ENCODE peak calls at places on chromosomes 6 and 20, in nine cellular contexts. One of them, this sample, is unnamed.
A peak's percentile ranks its signal among the peaks of the same experiment; 100 is the strongest.

GRCh38 chr6:52610745-52611355 is 34.0 kb upstream of the TRAM2 start:
- ATAC-seq in naive thymus-derived CD8-positive, alpha-beta T cell: peak; percentile 50
- ATAC-seq in lower lobe of right lung: no peak
- ATAC-seq in esophagus mucosa: peak; percentile 80
- ATAC-seq in pancreas: no peak
- ATAC-seq in CD4-positive, alpha-beta T cell: no peak
- ATAC-seq in PC-3: peak; percentile 84
- ATAC-seq in memory B cell: no peak
- ATAC-seq in RWPE2: peak; percentile 86
- ATAC-seq in this sample: peak; percentile 68

GRCh38 chr6:90186637-90187361 is 109.8 kb downstream of the BACH2 start:
- ATAC-seq in memory B cell: peak; percentile 76
- ATAC-seq in esophagus mucosa: peak; percentile 64
- ATAC-seq in PC-3: no peak
- ATAC-seq in naive thymus-derived CD8-positive, alpha-beta T cell: peak; percentile 73
- ATAC-seq in RWPE2: peak; percentile 51
- ATAC-seq in CD4-positive, alpha-beta T cell: peak; percentile 85
- ATAC-seq in pancreas: no peak
- ATAC-seq in lower lobe of right lung: peak; percentile 68
- ATAC-seq in this sample: no peak

GRCh38 chr6:11918021-11918738 is 93.9 kb upstream of the HIVEP1 start:
- ATAC-seq in CD4-positive, alpha-beta T cell: no peak
- ATAC-seq in pancreas: peak; percentile 74
- ATAC-seq in PC-3: no peak
- ATAC-seq in memory B cell: no peak
- ATAC-seq in RWPE2: no peak
- ATAC-seq in naive thymus-derived CD8-positive, alpha-beta T cell: no peak
- ATAC-seq in lower lobe of right lung: peak; percentile 21
- ATAC-seq in esophagus mucosa: no peak
- ATAC-seq in this sample: peak; percentile 62

GRCh38 chr20:37711987-37712961 is 18.4 kb downstream of the CTNNBL1 start:
- ATAC-seq in lower lobe of right lung: no peak
- ATAC-seq in naive thymus-derived CD8-positive, alpha-beta T cell: no peak
- ATAC-seq in CD4-positive, alpha-beta T cell: no peak
- ATAC-seq in PC-3: no peak
- ATAC-seq in esophagus mucosa: no peak
- ATAC-seq in memory B cell: no peak
- ATAC-seq in RWPE2: no peak
- ATAC-seq in pancreas: peak; percentile 24
- ATAC-seq in this sample: no peak

GRCh38 chr6:31163922-31164321 is 5.5 kb downstream of the TCF19 start:
- ATAC-seq in RWPE2: no peak
- ATAC-seq in PC-3: no peak
- ATAC-seq in naive thymus-derived CD8-positive, alpha-beta T cell: no peak
- ATAC-seq in memory B cell: no peak
- ATAC-seq in CD4-positive, alpha-beta T cell: no peak
- ATAC-seq in pancreas: peak; percentile 79
- ATAC-seq in lower lobe of right lung: peak; percentile 60
- ATAC-seq in esophagus mucosa: no peak
- ATAC-seq in this sample: no peak

GRCh38 chr6:6248651-6249050 is 71.8 kb downstream of the F13A1 start:
- ATAC-seq in pancreas: no peak
- ATAC-seq in CD4-positive, alpha-beta T cell: no peak
- ATAC-seq in RWPE2: no peak
- ATAC-seq in lower lobe of right lung: no peak
- ATAC-seq in memory B cell: no peak
- ATAC-seq in esophagus mucosa: no peak
- ATAC-seq in naive thymus-derived CD8-positive, alpha-beta T cell: no peak
- ATAC-seq in PC-3: no peak
- ATAC-seq in this sample: no peak

GRCh38 chr6:155510879-155511278 is 55.2 kb upstream of the NOX3 start:
- ATAC-seq in naive thymus-derived CD8-positive, alpha-beta T cell: no peak
- ATAC-seq in PC-3: peak; percentile 56
- ATAC-seq in lower lobe of right lung: no peak
- ATAC-seq in CD4-positive, alpha-beta T cell: no peak
- ATAC-seq in pancreas: no peak
- ATAC-seq in memory B cell: no peak
- ATAC-seq in RWPE2: no peak
- ATAC-seq in esophagus mucosa: no peak
- ATAC-seq in this sample: no peak

GRCh38 chr20:16215056-16215455 is 358.2 kb downstream of the KIF16B start:
- ATAC-seq in RWPE2: no peak
- ATAC-seq in esophagus mucosa: no peak
- ATAC-seq in CD4-positive, alpha-beta T cell: no peak
- ATAC-seq in naive thymus-derived CD8-positive, alpha-beta T cell: no peak
- ATAC-seq in lower lobe of right lung: no peak
- ATAC-seq in memory B cell: no peak
- ATAC-seq in PC-3: no peak
- ATAC-seq in pancreas: no peak
- ATAC-seq in this sample: no peak

GRCh38 chr6:151701820-151702562 is 105.5 kb upstream of the ESR1 start:
- ATAC-seq in esophagus mucosa: no peak
- ATAC-seq in naive thymus-derived CD8-positive, alpha-beta T cell: no peak
- ATAC-seq in pancreas: no peak
- ATAC-seq in PC-3: no peak
- ATAC-seq in CD4-positive, alpha-beta T cell: no peak
- ATAC-seq in lower lobe of right lung: peak; percentile 74
- ATAC-seq in memory B cell: peak; percentile 94
- ATAC-seq in RWPE2: no peak
- ATAC-seq in this sample: no peak

GRCh38 chr6:41562633-41562975 is 16.4 kb downstream of the FOXP4 start:
- ATAC-seq in CD4-positive, alpha-beta T cell: no peak
- ATAC-seq in lower lobe of right lung: no peak
- ATAC-seq in PC-3: no peak
- ATAC-seq in memory B cell: no peak
- ATAC-seq in pancreas: no peak
- ATAC-seq in esophagus mucosa: no peak
- ATAC-seq in RWPE2: no peak
- ATAC-seq in naive thymus-derived CD8-positive, alpha-beta T cell: no peak
- ATAC-seq in this sample: no peak

GRCh38 chr20:49635171-49635570 is 67.2 kb upstream of the PTGIS start:
- ATAC-seq in pancreas: no peak
- ATAC-seq in lower lobe of right lung: no peak
- ATAC-seq in PC-3: no peak
- ATAC-seq in memory B cell: no peak
- ATAC-seq in CD4-positive, alpha-beta T cell: no peak
- ATAC-seq in naive thymus-derived CD8-positive, alpha-beta T cell: no peak
- ATAC-seq in esophagus mucosa: no peak
- ATAC-seq in RWPE2: no peak
- ATAC-seq in this sample: peak; percentile 45

GRCh38 chr6:56374841-56375369 is 127.5 kb upstream of the COL21A1 start:
- ATAC-seq in lower lobe of right lung: peak; percentile 39
- ATAC-seq in PC-3: no peak
- ATAC-seq in RWPE2: no peak
- ATAC-seq in naive thymus-derived CD8-positive, alpha-beta T cell: no peak
- ATAC-seq in esophagus mucosa: no peak
- ATAC-seq in CD4-positive, alpha-beta T cell: no peak
- ATAC-seq in memory B cell: no peak
- ATAC-seq in pancreas: peak; percentile 24
- ATAC-seq in this sample: peak; percentile 37

GRCh38 chr20:61886721-61887658 is 178.7 kb downstream of the TAF4 start:
- ATAC-seq in pancreas: peak; percentile 51
- ATAC-seq in PC-3: peak; percentile 81
- ATAC-seq in RWPE2: peak; percentile 52
- ATAC-seq in CD4-positive, alpha-beta T cell: peak; percentile 44
- ATAC-seq in esophagus mucosa: peak; percentile 36
- ATAC-seq in lower lobe of right lung: peak; percentile 47
- ATAC-seq in memory B cell: no peak
- ATAC-seq in naive thymus-derived CD8-positive, alpha-beta T cell: no peak
- ATAC-seq in this sample: no peak

GRCh38 chr20:15179426-15180190 is 842.2 kb upstream of the FLRT3 start:
- ATAC-seq in naive thymus-derived CD8-positive, alpha-beta T cell: no peak
- ATAC-seq in CD4-positive, alpha-beta T cell: no peak
- ATAC-seq in RWPE2: no peak
- ATAC-seq in pancreas: no peak
- ATAC-seq in PC-3: no peak
- ATAC-seq in esophagus mucosa: no peak
- ATAC-seq in lower lobe of right lung: no peak
- ATAC-seq in memory B cell: no peak
- ATAC-seq in this sample: no peak

GRCh38 chr20:34088305-34088870 is 23.7 kb downstream of the EIF2S2 start:
- ATAC-seq in lower lobe of right lung: no peak
- ATAC-seq in memory B cell: no peak
- ATAC-seq in pancreas: no peak
- ATAC-seq in CD4-positive, alpha-beta T cell: no peak
- ATAC-seq in RWPE2: no peak
- ATAC-seq in PC-3: no peak
- ATAC-seq in esophagus mucosa: no peak
- ATAC-seq in naive thymus-derived CD8-positive, alpha-beta T cell: no peak
- ATAC-seq in this sample: no peak

GRCh38 chr6:96499781-96500180 is 21.8 kb upstream of the UFL1 start:
- ATAC-seq in memory B cell: peak; percentile 74
- ATAC-seq in CD4-positive, alpha-beta T cell: peak; percentile 98
- ATAC-seq in pancreas: no peak
- ATAC-seq in lower lobe of right lung: no peak
- ATAC-seq in RWPE2: no peak
- ATAC-seq in PC-3: no peak
- ATAC-seq in naive thymus-derived CD8-positive, alpha-beta T cell: peak; percentile 99
- ATAC-seq in esophagus mucosa: no peak
- ATAC-seq in this sample: no peak

GRCh38 chr6:25042599-25042936 is 106.8 kb upstream of the RIPOR2 start:
- ATAC-seq in pancreas: no peak
- ATAC-seq in lower lobe of right lung: no peak
- ATAC-seq in RWPE2: no peak
- ATAC-seq in PC-3: no peak
- ATAC-seq in naive thymus-derived CD8-positive, alpha-beta T cell: peak; percentile 59
- ATAC-seq in memory B cell: peak; percentile 60
- ATAC-seq in esophagus mucosa: no peak
- ATAC-seq in CD4-positive, alpha-beta T cell: peak; percentile 64
- ATAC-seq in this sample: no peak

GRCh38 chr6:6655805-6656251 is 67.3 kb downstream of the LY86 start:
- ATAC-seq in RWPE2: no peak
- ATAC-seq in PC-3: no peak
- ATAC-seq in naive thymus-derived CD8-positive, alpha-beta T cell: no peak
- ATAC-seq in memory B cell: no peak
- ATAC-seq in esophagus mucosa: no peak
- ATAC-seq in CD4-positive, alpha-beta T cell: no peak
- ATAC-seq in lower lobe of right lung: no peak
- ATAC-seq in pancreas: no peak
- ATAC-seq in this sample: no peak

GRCh38 chr20:46400253-46400652 is 6.2 kb downstream of the ELMO2 start:
- ATAC-seq in CD4-positive, alpha-beta T cell: no peak
- ATAC-seq in lower lobe of right lung: peak; percentile 89
- ATAC-seq in naive thymus-derived CD8-positive, alpha-beta T cell: no peak
- ATAC-seq in memory B cell: no peak
- ATAC-seq in esophagus mucosa: no peak
- ATAC-seq in pancreas: peak; percentile 78
- ATAC-seq in RWPE2: peak; percentile 66
- ATAC-seq in PC-3: no peak
- ATAC-seq in this sample: peak; percentile 73

GRCh38 chr6:145721144-145721543 is 14.2 kb downstream of the EPM2A start:
- ATAC-seq in lower lobe of right lung: no peak
- ATAC-seq in RWPE2: no peak
- ATAC-seq in PC-3: no peak
- ATAC-seq in naive thymus-derived CD8-positive, alpha-beta T cell: no peak
- ATAC-seq in memory B cell: no peak
- ATAC-seq in pancreas: no peak
- ATAC-seq in CD4-positive, alpha-beta T cell: no peak
- ATAC-seq in esophagus mucosa: no peak
- ATAC-seq in this sample: no peak

GRCh38 chr20:56373942-56374341 is 15.2 kb downstream of the FAM210B start:
- ATAC-seq in lower lobe of right lung: peak; percentile 39
- ATAC-seq in naive thymus-derived CD8-positive, alpha-beta T cell: no peak
- ATAC-seq in pancreas: peak; percentile 51
- ATAC-seq in PC-3: peak; percentile 99
- ATAC-seq in esophagus mucosa: peak; percentile 94
- ATAC-seq in memory B cell: peak; percentile 26
- ATAC-seq in RWPE2: peak; percentile 97
- ATAC-seq in CD4-positive, alpha-beta T cell: peak; percentile 32
- ATAC-seq in this sample: peak; percentile 87

GRCh38 chr6:122778961-122779671 is 400 bp upstream of the FABP7 start:
- ATAC-seq in esophagus mucosa: no peak
- ATAC-seq in RWPE2: no peak
- ATAC-seq in CD4-positive, alpha-beta T cell: no peak
- ATAC-seq in naive thymus-derived CD8-positive, alpha-beta T cell: no peak
- ATAC-seq in lower lobe of right lung: no peak
- ATAC-seq in pancreas: no peak
- ATAC-seq in PC-3: no peak
- ATAC-seq in memory B cell: no peak
- ATAC-seq in this sample: no peak

GRCh38 chr6:147384029-147384428 is 124.5 kb upstream of the SAMD5 start:
- ATAC-seq in naive thymus-derived CD8-positive, alpha-beta T cell: no peak
- ATAC-seq in RWPE2: no peak
- ATAC-seq in PC-3: no peak
- ATAC-seq in esophagus mucosa: no peak
- ATAC-seq in memory B cell: no peak
- ATAC-seq in pancreas: no peak
- ATAC-seq in lower lobe of right lung: no peak
- ATAC-seq in CD4-positive, alpha-beta T cell: no peak
- ATAC-seq in this sample: no peak

GRCh38 chr20:8131598-8132014 is 460 bp upstream of the PLCB1 start:
- ATAC-seq in naive thymus-derived CD8-positive, alpha-beta T cell: peak; percentile 19
- ATAC-seq in memory B cell: no peak
- ATAC-seq in pancreas: peak; percentile 36
- ATAC-seq in esophagus mucosa: peak; percentile 12
- ATAC-seq in RWPE2: peak; percentile 49
- ATAC-seq in PC-3: peak; percentile 53
- ATAC-seq in lower lobe of right lung: peak; percentile 33
- ATAC-seq in CD4-positive, alpha-beta T cell: peak; percentile 31
- ATAC-seq in this sample: peak; percentile 68

GRCh38 chr6:44000164-44000842 is 126.9 kb downstream of the MRPL14 start:
- ATAC-seq in pancreas: peak; percentile 17
- ATAC-seq in memory B cell: peak; percentile 67
- ATAC-seq in naive thymus-derived CD8-positive, alpha-beta T cell: no peak
- ATAC-seq in esophagus mucosa: peak; percentile 21
- ATAC-seq in CD4-positive, alpha-beta T cell: peak; percentile 30
- ATAC-seq in RWPE2: no peak
- ATAC-seq in PC-3: no peak
- ATAC-seq in lower lobe of right lung: peak; percentile 79
- ATAC-seq in this sample: no peak

GRCh38 chr20:4828830-4829493 is 107.3 kb downstream of the PRND start:
- ATAC-seq in esophagus mucosa: peak; percentile 23
- ATAC-seq in naive thymus-derived CD8-positive, alpha-beta T cell: no peak
- ATAC-seq in pancreas: peak; percentile 69
- ATAC-seq in RWPE2: no peak
- ATAC-seq in memory B cell: no peak
- ATAC-seq in lower lobe of right lung: peak; percentile 35
- ATAC-seq in PC-3: no peak
- ATAC-seq in CD4-positive, alpha-beta T cell: no peak
- ATAC-seq in this sample: no peak

GRCh38 chr20:36845288-36845969 is 30.5 kb upstream of the TLDC2 start:
- ATAC-seq in lower lobe of right lung: no peak
- ATAC-seq in RWPE2: no peak
- ATAC-seq in PC-3: no peak
- ATAC-seq in esophagus mucosa: no peak
- ATAC-seq in naive thymus-derived CD8-positive, alpha-beta T cell: no peak
- ATAC-seq in pancreas: no peak
- ATAC-seq in memory B cell: no peak
- ATAC-seq in CD4-positive, alpha-beta T cell: no peak
- ATAC-seq in this sample: no peak

GRCh38 chr6:107533415-107534059 is 43.6 kb downstream of the SOBP start:
- ATAC-seq in lower lobe of right lung: no peak
- ATAC-seq in memory B cell: no peak
- ATAC-seq in naive thymus-derived CD8-positive, alpha-beta T cell: no peak
- ATAC-seq in PC-3: no peak
- ATAC-seq in esophagus mucosa: no peak
- ATAC-seq in RWPE2: no peak
- ATAC-seq in pancreas: no peak
- ATAC-seq in CD4-positive, alpha-beta T cell: no peak
- ATAC-seq in this sample: no peak

GRCh38 chr6:150307520-150307919 is 61.3 kb upstream of the IYD start:
- ATAC-seq in naive thymus-derived CD8-positive, alpha-beta T cell: no peak
- ATAC-seq in RWPE2: no peak
- ATAC-seq in esophagus mucosa: no peak
- ATAC-seq in PC-3: no peak
- ATAC-seq in CD4-positive, alpha-beta T cell: no peak
- ATAC-seq in lower lobe of right lung: no peak
- ATAC-seq in memory B cell: no peak
- ATAC-seq in pancreas: no peak
- ATAC-seq in this sample: no peak

GRCh38 chr6:111030008-111031006 is 48.5 kb downstream of the RPF2 start:
- ATAC-seq in CD4-positive, alpha-beta T cell: no peak
- ATAC-seq in PC-3: no peak
- ATAC-seq in pancreas: peak; percentile 75
- ATAC-seq in lower lobe of right lung: peak; percentile 70
- ATAC-seq in esophagus mucosa: no peak
- ATAC-seq in RWPE2: no peak
- ATAC-seq in memory B cell: no peak
- ATAC-seq in naive thymus-derived CD8-positive, alpha-beta T cell: no peak
- ATAC-seq in this sample: peak; percentile 48

GRCh38 chr6:82056567-82056966 is 191.0 kb downstream of the IBTK start:
- ATAC-seq in CD4-positive, alpha-beta T cell: no peak
- ATAC-seq in pancreas: no peak
- ATAC-seq in naive thymus-derived CD8-positive, alpha-beta T cell: no peak
- ATAC-seq in lower lobe of right lung: no peak
- ATAC-seq in RWPE2: no peak
- ATAC-seq in memory B cell: no peak
- ATAC-seq in PC-3: no peak
- ATAC-seq in esophagus mucosa: no peak
- ATAC-seq in this sample: no peak

This sample was measured in SK-N-SH treated with all-trans-retinoic acid at 6 μM for 48 hours.